ENCODE peak calls at places on chromosome 1, in eight cellular contexts. X, S, W, G, I, L, Y and A are unnamed samples.

GRCh38 chr1:229554886-229555621 is 3.5 kb downstream of the ABCB10 start:
- DNase-seq in X (no peak), S (no peak), W (no peak), G (no peak), I (no peak), L (no peak), Y (no peak), A (peak; percentile 52)

GRCh38 chr1:223141021-223141420 is 2.0 kb downstream of the TLR5 start:
- DNase-seq in X (no peak), S (no peak), W (no peak), G (no peak), I (peak; percentile 57), L (no peak), Y (peak; percentile 3), A (peak; percentile 52)

GRCh38 chr1:8871965-8872399 is 6.5 kb downstream of the ENO1 start:
- DNase-seq in X (no peak), S (no peak), W (no peak), G (no peak), I (no peak), L (no peak), Y (peak; percentile 74), A (no peak)

GRCh38 chr1:211654838-211655787 is 20.3 kb downstream of the NEK2 start:
- DNase-seq in X (peak; percentile 69), S (peak; percentile 66), W (peak; percentile 91), G (peak; percentile 94), I (peak; percentile 68), L (peak; percentile 87), Y (peak; percentile 84), A (peak; percentile 96)

GRCh38 chr1:184513966-184514365 is 127.1 kb downstream of the C1orf21 start:
- DNase-seq in X (no peak), S (no peak), W (no peak), G (no peak), I (peak; percentile 42), L (peak; percentile 38), Y (peak; percentile 71), A (peak; percentile 62)

GRCh38 chr1:66349277-66349676 is 184.7 kb upstream of the SGIP1 start:
- DNase-seq in X (no peak), S (no peak), W (no peak), G (no peak), I (no peak), L (no peak), Y (no peak), A (peak; percentile 20)

GRCh38 chr1:245579881-245580280 is 425.1 kb downstream of the KIF26B start:
- DNase-seq in X (no peak), S (no peak), W (no peak), G (no peak), I (no peak), L (no peak), Y (no peak), A (no peak)

GRCh38 chr1:20405893-20406604 is 80.0 kb downstream of the CAMK2N1 start:
- DNase-seq in X (no peak), S (no peak), W (no peak), G (no peak), I (no peak), L (no peak), Y (peak; percentile 45), A (peak; percentile 11)

GRCh38 chr1:154808261-154808908 is 61.7 kb downstream of the KCNN3 start:
- DNase-seq in X (no peak), S (no peak), W (no peak), G (no peak), I (no peak), L (no peak), Y (no peak), A (no peak)

GRCh38 chr1:163068716-163069115 is 445 bp upstream of the RGS4 start:
- DNase-seq in X (no peak), S (no peak), W (no peak), G (no peak), I (no peak), L (peak; percentile 16), Y (peak; percentile 16), A (no peak)

GRCh38 chr1:163072658-163073057 is 3.5 kb downstream of the RGS4 start:
- DNase-seq in X (no peak), S (no peak), W (no peak), G (no peak), I (peak; percentile 79), L (no peak), Y (peak; percentile 62), A (no peak)

GRCh38 chr1:163069142-163069541 is at the start of gene RGS4:
- DNase-seq in X (peak; percentile 21), S (no peak), W (peak; percentile 62), G (peak; percentile 67), I (peak; percentile 62), L (peak; percentile 68), Y (peak; percentile 98), A (peak; percentile 96)

GRCh38 chr1:163071381-163072255 is 2.5 kb downstream of the RGS4 start:
- DNase-seq in X (peak; percentile 30), S (peak; percentile 46), W (no peak), G (no peak), I (peak; percentile 87), L (peak; percentile 54), Y (peak; percentile 91), A (peak; percentile 90)

DNA sequence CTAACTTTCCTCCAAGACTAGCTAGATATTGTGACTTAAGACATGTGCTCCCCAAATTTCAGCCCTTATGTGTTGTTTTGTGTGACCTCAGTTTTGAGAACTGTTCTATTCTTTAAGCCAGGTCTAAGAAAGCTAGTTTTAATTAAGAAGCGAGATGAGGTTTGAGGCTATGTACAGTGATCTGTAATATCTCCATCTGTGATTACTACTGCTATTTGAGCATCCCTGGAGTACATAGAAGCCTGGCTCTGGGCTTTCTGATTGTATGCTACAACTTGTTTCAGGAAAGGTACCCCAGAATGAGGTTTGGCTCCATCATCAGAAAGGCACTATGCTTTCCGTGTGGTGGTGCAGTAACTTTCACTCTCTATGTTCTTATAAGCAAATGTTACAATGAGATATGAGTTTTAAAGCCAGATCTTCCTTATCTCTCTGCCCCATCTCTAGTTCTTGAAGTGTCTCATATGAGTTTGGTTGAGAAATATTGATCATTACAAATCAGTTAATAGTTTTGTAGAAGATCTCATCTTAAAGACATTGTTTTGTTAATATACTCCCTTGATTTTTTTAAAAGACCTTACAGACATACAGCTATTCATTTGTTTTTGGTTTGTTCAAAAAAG is 605 bp downstream of the RGS4 start:
- DNase-seq in X (no peak), S (no peak), W (no peak), G (no peak), I (no peak), L (no peak), Y (no peak), A (peak; percentile 41)
- H3K4me3 ChIP-seq in X (no peak overlapping the region), S (no peak overlapping the region), W (peak overlapping the region; percentile 42), G (peak overlapping the region; percentile 47), I (no peak overlapping the region), L (peak overlapping the region; percentile 19), Y (peak overlapping the region; percentile 21), A (peak overlapping the region; percentile 81)

DNA sequence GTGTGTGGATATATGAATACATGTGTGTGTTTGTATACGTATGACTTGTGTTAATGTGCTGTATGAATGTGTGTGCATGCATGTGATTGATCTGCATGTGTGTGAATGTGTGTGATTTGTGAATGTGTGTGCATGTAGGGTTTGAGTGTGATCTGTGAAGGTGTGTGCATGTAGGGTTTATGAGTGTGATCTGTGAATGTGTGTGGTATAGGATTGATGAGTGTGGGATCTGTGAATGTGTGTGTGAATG is 88.2 kb downstream of the STUM start:
- DNase-seq in X (no peak), S (no peak), W (no peak), G (no peak), I (no peak), L (no peak), Y (no peak), A (no peak)
- H3K4me1 ChIP-seq in X (no peaks in the 10 kb centered on the region), S (no peaks in the 10 kb centered on the region), W (peaks cover 32% of the 10 kb centered on the region), G (no peaks in the 10 kb centered on the region), I (peaks cover 7% of the 10 kb centered on the region), L (peaks cover 11% of the 10 kb centered on the region), Y (no peaks in the 10 kb centered on the region), A (peaks cover 37% of the 10 kb centered on the region)

DNA sequence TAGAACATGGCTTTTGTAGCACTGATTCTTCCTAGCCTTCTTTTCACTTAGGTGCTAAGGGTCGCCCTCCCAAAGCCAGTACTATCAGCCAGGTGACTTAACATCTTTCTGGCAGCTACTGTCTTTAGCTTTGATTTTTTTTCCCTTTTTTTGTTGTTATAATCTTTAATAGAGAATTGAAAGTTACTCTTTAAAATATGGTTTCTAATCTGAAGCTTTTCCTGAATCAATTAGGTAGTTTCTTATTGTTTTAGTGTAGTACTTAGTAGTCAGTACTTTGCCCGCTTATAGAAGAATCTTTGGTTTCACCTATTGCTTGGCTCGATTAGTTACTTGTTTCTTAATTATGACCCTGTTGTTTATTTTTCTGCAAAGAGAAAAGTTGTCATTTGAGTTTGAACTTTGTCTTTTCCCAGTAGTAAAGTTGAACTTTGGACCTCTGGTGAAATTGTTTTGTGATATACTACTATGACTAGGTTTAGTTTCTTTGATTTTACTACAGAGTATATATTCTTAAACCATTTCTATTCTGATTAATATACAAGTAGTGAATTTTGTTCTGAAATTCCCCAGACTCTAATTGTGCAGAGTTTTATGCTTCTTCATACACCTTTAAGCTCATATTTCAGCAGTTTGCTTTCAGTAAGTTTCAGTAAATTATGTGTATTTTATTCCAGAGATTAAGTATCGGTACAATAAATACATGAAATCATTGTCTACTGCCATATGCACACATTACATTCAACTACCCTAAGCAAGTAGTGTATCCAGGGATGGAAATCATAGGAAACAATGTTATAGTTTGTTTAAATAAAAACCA is 3.9 kb downstream of the MAGI3 start:
- DNase-seq in X (peak; percentile 72), S (no peak), W (no peak), G (no peak), I (no peak), L (no peak), Y (no peak), A (no peak)
- H3K4me3 ChIP-seq in X (peak overlapping the region; percentile 27), S (no peak overlapping the region), W (no peak overlapping the region), G (peak overlapping the region; percentile 30), I (no peak overlapping the region), L (no peak overlapping the region), Y (no peak overlapping the region), A (no peak overlapping the region)

GRCh38 chr1:2208309-2209239 is 14.0 kb upstream of the FAAP20 start:
- DNase-seq in X (peak; percentile 93), S (peak; percentile 74), W (peak; percentile 62), G (peak; percentile 95), I (peak; percentile 82), L (peak; percentile 76), Y (peak; percentile 88), A (peak; percentile 95)

GRCh38 chr1:2206813-2207488 is 12.4 kb upstream of the FAAP20 start:
- DNase-seq in X (no peak), S (no peak), W (no peak), G (peak; percentile 83), I (no peak), L (no peak), Y (no peak), A (no peak)

GRCh38 chr1:2210084-2210653 is 15.6 kb upstream of the FAAP20 start:
- DNase-seq in X (no peak), S (no peak), W (peak; percentile 45), G (peak; percentile 76), I (peak; percentile 50), L (no peak), Y (no peak), A (no peak)

GRCh38 chr1:2210786-2211185 is 16.2 kb upstream of the FAAP20 start:
- DNase-seq in X (no peak), S (no peak), W (peak; percentile 65), G (peak; percentile 76), I (no peak), L (no peak), Y (no peak), A (no peak)

GRCh38 chr1:2209400-2210083 is 15.0 kb upstream of the FAAP20 start:
- DNase-seq in X (no peak), S (no peak), W (peak; percentile 67), G (peak; percentile 86), I (no peak), L (no peak), Y (no peak), A (peak; percentile 16)
- H3K4me1 ChIP-seq in X (peaks cover 72% of the 10 kb centered on the region), S (peaks cover 77% of the 10 kb centered on the region), W (peaks cover 62% of the 10 kb centered on the region), G (peaks cover 48% of the 10 kb centered on the region), I (peaks cover 60% of the 10 kb centered on the region), L (peaks cover 51% of the 10 kb centered on the region), Y (peaks cover 56% of the 10 kb centered on the region), A (peaks cover 68% of the 10 kb centered on the region)